ENCODE peak calls at places on chromosomes 12 and 14, in six cellular contexts. One of them, this sample, is unnamed.

GRCh38 chr12:42945927-42946326 is 356.4 kb upstream of the PRICKLE1 start:
- DNase-seq in CD4-positive, alpha-beta T cell: no peak
- DNase-seq in stomach: no peak
- DNase-seq in ovary: no peak
- DNase-seq in IMR-90: no peak
- DNase-seq in CD8-positive, alpha-beta T cell: no peak
- DNase-seq in this sample: no peak

GRCh38 chr12:130073721-130074120 is 88.5 kb upstream of the FZD10 start:
- DNase-seq in CD4-positive, alpha-beta T cell: no peak
- DNase-seq in ovary: no peak
- DNase-seq in stomach: no peak
- DNase-seq in CD8-positive, alpha-beta T cell: no peak
- DNase-seq in IMR-90: no peak
- DNase-seq in this sample: no peak

GRCh38 chr12:16509411-16509810 is 96.6 kb downstream of the LMO3 start:
- DNase-seq in CD4-positive, alpha-beta T cell: no peak
- DNase-seq in stomach: no peak
- DNase-seq in ovary: no peak
- DNase-seq in IMR-90: no peak
- DNase-seq in CD8-positive, alpha-beta T cell: no peak
- DNase-seq in this sample: no peak

GRCh38 chr12:16531623-16532022 is 74.3 kb downstream of the LMO3 start:
- DNase-seq in IMR-90: no peak
- DNase-seq in CD4-positive, alpha-beta T cell: no peak
- DNase-seq in ovary: no peak
- DNase-seq in CD8-positive, alpha-beta T cell: no peak
- DNase-seq in stomach: peak
- DNase-seq in this sample: no peak

GRCh38 chr14:73295198-73295796 is 58.0 kb downstream of the PAPLN start:
- DNase-seq in ovary: no peak
- DNase-seq in CD8-positive, alpha-beta T cell: no peak
- DNase-seq in stomach: no peak
- DNase-seq in CD4-positive, alpha-beta T cell: no peak
- DNase-seq in IMR-90: peak
- DNase-seq in this sample: no peak

GRCh38 chr14:95316826-95317225 is 2.9 kb downstream of the CLMN start:
- DNase-seq in CD4-positive, alpha-beta T cell: no peak
- DNase-seq in stomach: no peak
- DNase-seq in IMR-90: no peak
- DNase-seq in CD8-positive, alpha-beta T cell: no peak
- DNase-seq in ovary: no peak
- DNase-seq in this sample: no peak

GRCh38 chr12:85948340-85948739 is 74.2 kb downstream of the NTS start:
- DNase-seq in CD4-positive, alpha-beta T cell: no peak
- DNase-seq in IMR-90: no peak
- DNase-seq in ovary: no peak
- DNase-seq in stomach: no peak
- DNase-seq in CD8-positive, alpha-beta T cell: no peak
- DNase-seq in this sample: no peak

GRCh38 chr12:52204931-52205505 is 13.2 kb upstream of the KRT80 start:
- DNase-seq in CD4-positive, alpha-beta T cell: no peak
- DNase-seq in IMR-90: no peak
- DNase-seq in ovary: no peak
- DNase-seq in CD8-positive, alpha-beta T cell: no peak
- DNase-seq in stomach: no peak
- DNase-seq in this sample: no peak

GRCh38 chr12:97308576-97309198 is 153.9 kb upstream of the RMST start:
- DNase-seq in CD4-positive, alpha-beta T cell: no peak
- DNase-seq in IMR-90: peak
- DNase-seq in CD8-positive, alpha-beta T cell: no peak
- DNase-seq in stomach: no peak
- DNase-seq in ovary: no peak
- DNase-seq in this sample: no peak

GRCh38 chr14:64549016-64549415 is 745 bp upstream of the PPP1R36 start:
- DNase-seq in ovary: no peak
- DNase-seq in stomach: no peak
- DNase-seq in CD8-positive, alpha-beta T cell: no peak
- DNase-seq in CD4-positive, alpha-beta T cell: no peak
- DNase-seq in IMR-90: peak
- DNase-seq in this sample: no peak

GRCh38 chr12:5898874-5899273 is 46.2 kb downstream of the ANO2 start:
- DNase-seq in ovary: no peak
- DNase-seq in CD8-positive, alpha-beta T cell: no peak
- DNase-seq in CD4-positive, alpha-beta T cell: no peak
- DNase-seq in stomach: no peak
- DNase-seq in IMR-90: no peak
- DNase-seq in this sample: peak

GRCh38 chr12:119988440-119988787 is 622 bp upstream of the BICDL1 start:
- DNase-seq in ovary: no peak
- DNase-seq in stomach: no peak
- DNase-seq in CD4-positive, alpha-beta T cell: no peak
- DNase-seq in IMR-90: peak
- DNase-seq in CD8-positive, alpha-beta T cell: no peak
- DNase-seq in this sample: no peak

GRCh38 chr12:96635844-96636243 is 146.5 kb downstream of the CFAP54 start:
- DNase-seq in CD4-positive, alpha-beta T cell: no peak
- DNase-seq in ovary: no peak
- DNase-seq in CD8-positive, alpha-beta T cell: no peak
- DNase-seq in stomach: no peak
- DNase-seq in IMR-90: no peak
- DNase-seq in this sample: no peak

GRCh38 chr12:6788972-6789905 is at the start of gene CD4:
- DNase-seq in IMR-90: no peak
- DNase-seq in ovary: no peak
- DNase-seq in CD4-positive, alpha-beta T cell: peak
- DNase-seq in stomach: no peak
- DNase-seq in CD8-positive, alpha-beta T cell: no peak
- DNase-seq in this sample: no peak

GRCh38 chr14:55314449-55314848 is 43.2 kb downstream of the FBXO34 start:
- DNase-seq in ovary: no peak
- DNase-seq in stomach: no peak
- DNase-seq in IMR-90: no peak
- DNase-seq in CD4-positive, alpha-beta T cell: no peak
- DNase-seq in CD8-positive, alpha-beta T cell: no peak
- DNase-seq in this sample: no peak

GRCh38 chr12:131095826-131096680 is 142.3 kb downstream of the ADGRD1 start:
- DNase-seq in ovary: peak
- DNase-seq in CD8-positive, alpha-beta T cell: no peak
- DNase-seq in CD4-positive, alpha-beta T cell: no peak
- DNase-seq in stomach: no peak
- DNase-seq in IMR-90: no peak
- DNase-seq in this sample: peak

GRCh38 chr12:114744696-114745095 is 60.7 kb upstream of the TBX3 start:
- DNase-seq in CD4-positive, alpha-beta T cell: no peak
- DNase-seq in stomach: no peak
- DNase-seq in CD8-positive, alpha-beta T cell: no peak
- DNase-seq in IMR-90: peak
- DNase-seq in ovary: peak
- DNase-seq in this sample: no peak

GRCh38 chr12:63790608-63790945 is 10.9 kb downstream of the RXYLT1 start:
- DNase-seq in CD8-positive, alpha-beta T cell: no peak
- DNase-seq in CD4-positive, alpha-beta T cell: no peak
- DNase-seq in IMR-90: no peak
- DNase-seq in stomach: no peak
- DNase-seq in ovary: no peak
- DNase-seq in this sample: no peak

GRCh38 chr12:123908884-123909807 is 63.5 kb downstream of the CCDC92 start:
- DNase-seq in IMR-90: no peak
- DNase-seq in stomach: no peak
- DNase-seq in CD8-positive, alpha-beta T cell: no peak
- DNase-seq in ovary: no peak
- DNase-seq in CD4-positive, alpha-beta T cell: no peak
- DNase-seq in this sample: no peak

GRCh38 chr14:36604757-36605505 is 22.5 kb upstream of the NKX2-8 start:
- DNase-seq in IMR-90: peak
- DNase-seq in CD8-positive, alpha-beta T cell: no peak
- DNase-seq in CD4-positive, alpha-beta T cell: no peak
- DNase-seq in ovary: no peak
- DNase-seq in stomach: peak
- DNase-seq in this sample: no peak

GRCh38 chr14:65255029-65255545 is 152.8 kb upstream of the MAX start:
- DNase-seq in CD4-positive, alpha-beta T cell: no peak
- DNase-seq in ovary: no peak
- DNase-seq in stomach: no peak
- DNase-seq in IMR-90: peak
- DNase-seq in CD8-positive, alpha-beta T cell: no peak
- DNase-seq in this sample: no peak

GRCh38 chr12:107775093-107775721 is 703 bp downstream of the ASCL4 start:
- DNase-seq in IMR-90: no peak
- DNase-seq in stomach: peak
- DNase-seq in CD8-positive, alpha-beta T cell: no peak
- DNase-seq in CD4-positive, alpha-beta T cell: no peak
- DNase-seq in ovary: no peak
- DNase-seq in this sample: no peak

GRCh38 chr12:6067152-6067916 is 57.1 kb downstream of the VWF start:
- DNase-seq in CD8-positive, alpha-beta T cell: no peak
- DNase-seq in CD4-positive, alpha-beta T cell: no peak
- DNase-seq in IMR-90: peak
- DNase-seq in stomach: peak
- DNase-seq in ovary: no peak
- DNase-seq in this sample: no peak

GRCh38 chr14:69713127-69713800 is 53.7 kb upstream of the SRSF5 start:
- DNase-seq in CD8-positive, alpha-beta T cell: no peak
- DNase-seq in stomach: peak
- DNase-seq in ovary: no peak
- DNase-seq in CD4-positive, alpha-beta T cell: no peak
- DNase-seq in IMR-90: no peak
- DNase-seq in this sample: no peak

GRCh38 chr12:30515351-30515750 is 180.3 kb downstream of the IPO8 start:
- DNase-seq in stomach: no peak
- DNase-seq in IMR-90: no peak
- DNase-seq in CD4-positive, alpha-beta T cell: no peak
- DNase-seq in ovary: no peak
- DNase-seq in CD8-positive, alpha-beta T cell: no peak
- DNase-seq in this sample: no peak

DNA sequence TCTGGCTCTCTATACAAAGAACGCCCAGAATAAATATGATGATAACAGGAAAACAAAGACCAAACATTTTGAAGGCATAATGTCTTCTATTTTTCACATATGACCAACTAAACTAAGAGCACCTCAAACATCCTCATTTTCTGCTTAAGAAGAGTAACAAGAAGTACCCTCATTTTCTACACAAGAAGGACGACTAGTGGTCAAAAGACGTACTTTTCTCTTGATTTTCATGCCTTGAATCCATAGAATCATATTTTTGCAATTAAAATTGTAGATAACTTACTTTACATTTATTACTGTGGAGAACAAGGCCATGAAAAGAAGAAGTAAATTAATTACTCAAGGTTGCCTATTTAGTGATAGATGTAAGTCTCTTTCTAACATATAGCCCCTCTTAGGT is 358.6 kb downstream of the DUSP6 start:
- DNase-seq in CD4-positive, alpha-beta T cell: no peak
- DNase-seq in ovary: no peak
- DNase-seq in CD8-positive, alpha-beta T cell: no peak
- DNase-seq in IMR-90: peak
- DNase-seq in stomach: no peak
- DNase-seq in this sample: no peak
- TF ChIP-seq CTCF in CD4-positive, alpha-beta T cell: no peak
- TF ChIP-seq CTCF in ovary: peak
- TF ChIP-seq CTCF in CD8-positive, alpha-beta T cell: no peak
- TF ChIP-seq CTCF in IMR-90: peak
- TF ChIP-seq CTCF in stomach: peak
- TF ChIP-seq CTCF in this sample: peak

DNA sequence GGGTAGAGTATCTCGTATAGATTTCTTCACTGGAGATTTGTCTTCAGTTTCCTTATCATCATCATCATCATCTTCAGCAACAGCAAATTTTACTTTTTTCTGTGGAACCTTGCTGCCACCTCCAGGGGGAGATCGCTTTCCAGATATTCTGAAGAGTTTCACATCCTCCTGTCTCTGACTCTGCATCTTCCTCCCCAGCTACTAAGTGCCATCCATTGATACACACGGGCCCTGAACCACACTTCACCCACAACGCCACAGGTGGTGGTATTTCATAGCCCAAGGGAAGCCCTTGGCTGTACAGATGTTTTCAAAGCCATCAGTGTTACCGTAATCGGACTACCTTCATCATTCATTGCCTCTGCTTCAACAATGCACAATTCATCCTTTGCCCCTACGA is 82.2 kb downstream of the PPP2R5C start:
- DNase-seq in ovary: no peak
- DNase-seq in CD4-positive, alpha-beta T cell: peak
- DNase-seq in IMR-90: no peak
- DNase-seq in CD8-positive, alpha-beta T cell: peak
- DNase-seq in stomach: no peak
- DNase-seq in this sample: no peak
- TF ChIP-seq CTCF in ovary: no peak
- TF ChIP-seq CTCF in CD4-positive, alpha-beta T cell: peak
- TF ChIP-seq CTCF in IMR-90: peak
- TF ChIP-seq CTCF in CD8-positive, alpha-beta T cell: peak
- TF ChIP-seq CTCF in stomach: no peak
- TF ChIP-seq CTCF in this sample: no peak

DNA sequence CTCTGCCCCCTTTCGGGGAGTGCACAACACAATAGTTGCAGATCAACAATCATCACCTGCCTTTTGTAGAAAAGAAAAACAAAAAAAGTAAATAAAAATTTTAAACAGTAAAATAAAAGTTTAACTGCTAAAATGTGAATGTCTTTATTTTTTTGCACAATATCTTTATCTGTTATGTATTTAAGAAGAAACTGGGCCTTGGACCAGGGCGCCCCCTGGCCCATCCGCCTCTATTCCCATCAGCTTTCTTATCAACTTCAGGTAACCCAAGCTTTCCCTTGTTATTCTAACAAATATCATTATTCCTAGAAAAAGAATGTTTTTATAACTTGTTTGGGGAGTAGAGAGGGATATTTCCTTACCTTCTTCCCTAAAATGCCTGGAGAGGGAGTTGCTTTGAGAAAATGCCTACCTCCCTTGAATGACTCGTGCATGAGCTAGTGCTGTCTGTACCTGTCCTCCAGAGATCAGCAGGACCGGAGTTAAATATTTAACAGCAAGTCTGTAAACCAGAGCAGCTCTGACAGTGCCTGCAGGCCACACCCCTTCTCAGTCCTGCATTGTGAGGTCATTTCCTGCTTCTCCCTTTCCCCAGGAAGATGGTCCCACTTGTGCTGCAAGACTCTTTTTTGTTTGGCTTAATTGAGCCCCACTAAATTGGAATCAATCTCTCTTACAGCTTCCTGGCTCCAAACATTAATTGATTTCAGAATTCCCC is 192.8 kb upstream of the RGS6 start:
- DNase-seq in IMR-90: peak
- DNase-seq in stomach: no peak
- DNase-seq in CD8-positive, alpha-beta T cell: peak
- DNase-seq in CD4-positive, alpha-beta T cell: no peak
- DNase-seq in ovary: no peak
- DNase-seq in this sample: no peak
- TF ChIP-seq CTCF in IMR-90: no peak
- TF ChIP-seq CTCF in stomach: no peak
- TF ChIP-seq CTCF in CD8-positive, alpha-beta T cell: no peak
- TF ChIP-seq CTCF in CD4-positive, alpha-beta T cell: no peak
- TF ChIP-seq CTCF in ovary: no peak
- TF ChIP-seq CTCF in this sample: peak

DNA sequence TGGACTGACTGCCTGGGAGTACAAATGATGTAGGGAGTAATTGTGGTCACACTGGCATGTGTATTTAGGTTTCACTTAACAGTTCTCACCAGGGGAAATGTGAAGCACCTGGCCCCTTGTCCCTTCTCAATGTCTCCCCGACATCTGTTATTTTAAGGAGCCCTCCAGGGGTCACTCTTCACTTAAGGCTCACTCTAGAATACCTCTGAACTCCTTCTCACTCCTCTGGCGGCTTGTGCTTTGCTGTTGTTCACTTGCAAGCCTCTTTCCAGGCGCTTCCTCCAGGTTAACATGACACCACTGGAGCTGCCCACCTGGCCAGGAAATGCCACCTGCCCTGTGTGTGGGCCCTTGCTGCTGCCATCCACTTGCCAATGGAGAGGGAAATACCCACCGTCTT is 56.5 kb upstream of the GZMB start:
- DNase-seq in ovary: no peak
- DNase-seq in IMR-90: no peak
- DNase-seq in CD8-positive, alpha-beta T cell: no peak
- DNase-seq in stomach: no peak
- DNase-seq in CD4-positive, alpha-beta T cell: no peak
- DNase-seq in this sample: no peak
- TF ChIP-seq CTCF in ovary: no peak
- TF ChIP-seq CTCF in IMR-90: no peak
- TF ChIP-seq CTCF in CD8-positive, alpha-beta T cell: no peak
- TF ChIP-seq CTCF in stomach: no peak
- TF ChIP-seq CTCF in CD4-positive, alpha-beta T cell: no peak
- TF ChIP-seq CTCF in this sample: no peak

This sample was measured in osteocyte.